ENCODE peak calls at places on chromosomes 13 and 19, in five cellular contexts. N is fibroblast of pulmonary artery, I is GM20000, S is Calu3, C is body of pancreas. O is an unnamed sample.

GRCh38 chr19:46021531-46022041 is 1.3 kb downstream of the PGLYRP1 start:
- DNase-seq in C (peak), S (no peak), I (no peak), N (no peak), O (no peak)

GRCh38 chr19:49553451-49554271 is 25.9 kb downstream of the RCN3 start:
- DNase-seq in N (peak), I (no peak), S (no peak), C (peak), O (no peak)

GRCh38 chr13:79392882-79393563 is 13.0 kb downstream of the RBM26 start:
- DNase-seq in C (no peak), S (no peak), I (no peak), N (no peak), O (no peak)

GRCh38 chr19:18223860-18224524 is 2.2 kb downstream of the PDE4C start:
- DNase-seq in N (no peak), I (peak), C (peak), S (peak), O (no peak)

GRCh38 chr13:95155504-95155903 is 145.7 kb downstream of the ABCC4 start:
- DNase-seq in I (no peak), N (no peak), S (no peak), C (no peak), O (no peak)

GRCh38 chr13:60150538-60150937 is 13.2 kb downstream of the DIAPH3 start:
- DNase-seq in S (no peak), C (no peak), N (no peak), I (no peak), O (no peak)

GRCh38 chr19:46955114-46955812 is 64.4 kb upstream of the NPAS1 start:
- DNase-seq in N (peak), C (no peak), I (peak), S (no peak), O (no peak)

GRCh38 chr13:40172878-40173277 is 493.6 kb downstream of the FOXO1 start:
- DNase-seq in I (no peak), C (no peak), N (no peak), S (no peak), O (no peak)

GRCh38 chr13:96848275-96848674 is 146.0 kb downstream of the OXGR1 start:
- DNase-seq in C (no peak), S (no peak), N (no peak), I (no peak), O (no peak)

GRCh38 chr13:52809310-52809769 is 39.1 kb downstream of the PCDH8 start:
- DNase-seq in I (peak), S (peak), C (peak), N (peak), O (peak)

GRCh38 chr19:37654525-37654832 is 786 bp downstream of the ZFP30 start:
- DNase-seq in C (no peak), I (no peak), N (peak), S (no peak), O (no peak)

GRCh38 chr19:8877854-8878705 is 45.9 kb downstream of the MBD3L1 start:
- DNase-seq in C (no peak), I (no peak), S (no peak), N (no peak), O (no peak)

GRCh38 chr13:74825170-74825948 is 656.6 kb downstream of the TBC1D4 start:
- DNase-seq in C (no peak), I (no peak), S (no peak), N (peak), O (no peak)

GRCh38 chr19:58356236-58356970 is 3.1 kb upstream of the A1BG start:
- DNase-seq in N (peak), I (no peak), C (no peak), S (no peak), O (no peak)

GRCh38 chr19:32817252-32817912 is 52.2 kb downstream of the SLC7A9 start:
- DNase-seq in S (no peak), I (no peak), N (no peak), C (no peak), O (no peak)

GRCh38 chr13:114311908-114312307 is 2.4 kb upstream of the CHAMP1 start:
- DNase-seq in S (no peak), I (no peak), N (no peak), C (no peak), O (no peak)

GRCh38 chr19:4508698-4509097 is 9.6 kb downstream of the PLIN4 start:
- DNase-seq in I (no peak), N (no peak), S (no peak), C (no peak), O (no peak)

GRCh38 chr19:37484406-37485115 is 15.4 kb downstream of the ZNF570 start:
- DNase-seq in C (no peak), I (no peak), S (no peak), N (no peak), O (no peak)

GRCh38 chr13:54373211-54373610 is 1344.6 kb downstream of the OLFM4 start:
- DNase-seq in I (no peak), N (no peak), C (no peak), S (no peak), O (no peak)

DNA sequence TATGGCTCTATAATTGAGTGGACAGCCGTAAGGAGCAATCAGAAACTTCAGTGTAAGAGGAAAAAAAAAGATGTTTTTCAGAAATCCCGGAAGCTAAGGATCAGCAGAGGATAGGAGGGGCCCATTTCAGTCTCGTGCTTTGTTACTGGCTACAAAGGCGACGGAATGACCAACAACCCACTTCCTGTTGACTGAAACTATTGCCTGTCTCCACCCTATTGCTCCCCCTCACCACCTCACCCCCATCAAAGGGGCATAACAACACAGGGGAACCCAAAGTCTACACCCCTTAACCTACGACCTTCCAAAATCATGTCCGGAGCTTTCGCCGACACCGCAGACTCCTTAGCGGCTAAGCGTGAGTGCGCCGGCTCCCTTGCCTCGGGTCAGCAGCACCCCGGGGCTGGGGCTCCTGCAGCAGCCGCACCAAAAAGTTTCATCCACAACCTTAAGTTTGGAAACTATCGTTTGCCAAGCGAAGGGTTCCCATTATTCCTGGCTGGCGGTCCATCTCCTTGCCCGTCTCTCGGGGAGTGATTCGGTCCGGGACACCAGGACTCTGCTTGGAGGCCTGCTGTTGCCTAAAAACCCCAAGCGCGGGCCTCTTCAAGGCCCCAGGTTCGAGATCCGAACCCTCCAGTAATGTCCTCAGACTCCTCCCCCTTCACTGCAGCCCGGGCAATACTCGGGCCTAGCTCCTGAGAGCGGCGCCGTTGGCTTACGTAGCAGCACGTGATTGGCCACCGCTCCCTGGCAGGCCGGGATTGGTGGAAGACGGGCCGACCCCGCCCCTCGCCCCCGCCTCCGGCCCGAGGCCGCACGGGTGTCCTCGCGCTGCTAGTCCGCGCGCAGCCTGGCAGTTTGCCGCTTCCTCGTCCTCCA is at the start of gene TPP2:
- DNase-seq in N (peak), S (peak), I (peak), C (peak), O (peak)
- TF ChIP-seq CTCF in N (no peak), S (no peak), I (no peak), C (no peak), O (no peak)

DNA sequence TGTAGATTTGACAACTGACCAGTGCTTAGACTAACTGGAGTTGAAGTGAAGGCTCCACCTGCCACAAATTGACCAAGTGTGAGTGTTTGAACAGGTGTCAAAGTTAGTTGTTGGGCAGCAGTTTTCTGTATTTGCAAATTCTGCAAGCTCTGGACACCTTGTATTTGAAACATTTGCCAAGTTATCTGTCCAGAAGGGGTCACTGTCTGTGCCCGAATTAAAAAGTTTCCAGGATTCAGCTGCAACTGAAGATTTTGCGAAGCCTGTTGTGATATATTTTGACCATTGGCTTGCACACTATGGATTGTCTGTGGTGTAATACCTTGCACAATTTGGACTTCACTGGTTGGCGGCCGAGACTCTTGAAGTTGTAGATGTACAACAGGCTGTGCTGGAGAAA is 1690.7 kb downstream of the SLITRK5 start:
- DNase-seq in C (no peak), I (no peak), N (peak), S (no peak), O (no peak)
- TF ChIP-seq CTCF in C (no peak), I (no peak), N (peak), S (no peak), O (no peak)

GRCh38 chr13:32029684-32030083 is 1.9 kb upstream of the FRY start:
- DNase-seq in C (no peak), S (no peak), I (no peak), N (no peak), O (no peak)
- TF ChIP-seq CTCF in C (no peak), S (no peak), I (no peak), N (no peak), O (no peak)

DNA sequence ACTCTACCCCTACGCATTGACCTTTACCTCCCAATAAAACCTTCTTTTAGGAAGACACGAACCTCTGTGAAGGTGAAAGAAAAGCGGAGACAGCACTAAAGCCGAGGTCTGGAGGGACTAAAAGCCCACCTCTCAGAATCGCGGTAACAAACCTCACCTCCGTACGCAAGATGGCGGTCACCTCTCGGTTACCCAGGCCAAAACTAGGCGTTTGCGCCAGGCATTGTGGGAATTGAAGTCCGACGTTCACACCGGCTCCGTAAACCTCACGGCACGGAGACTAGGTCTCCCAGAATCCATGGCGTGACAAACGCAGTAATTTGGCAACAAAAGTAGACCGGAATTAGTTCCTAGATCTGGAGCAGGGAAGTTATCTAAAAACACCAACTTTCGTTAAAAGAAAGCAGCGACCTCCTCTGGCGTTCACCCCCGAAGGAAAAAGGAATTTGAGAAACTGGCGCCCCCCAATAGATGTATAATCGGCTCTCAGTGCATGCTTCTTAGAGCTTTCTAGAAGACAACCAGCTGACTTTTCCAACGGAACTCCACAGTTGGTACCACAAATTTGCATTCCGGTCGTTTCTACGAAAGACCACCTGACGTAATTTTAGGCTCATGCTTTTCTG is at the start of gene N4BP2L2:
- DNase-seq in I (peak), C (peak), N (peak), S (peak), O (peak)
- TF ChIP-seq CTCF in I (no peak), C (peak), N (peak), S (no peak), O (peak)

GRCh38 chr13:31201341-31202024 is 1.7 kb downstream of the B3GLCT start:
- DNase-seq in S (no peak), I (no peak), N (peak), C (peak), O (no peak)

GRCh38 chr13:31199849-31200635 is at the start of gene B3GLCT:
- DNase-seq in C (peak), S (peak), N (peak), I (peak), O (peak)

GRCh38 chr13:31198524-31198923 is 1.3 kb upstream of the B3GLCT start:
- DNase-seq in S (no peak), C (no peak), N (peak), I (no peak), O (no peak)

GRCh38 chr13:31200636-31200970 is 828 bp downstream of the B3GLCT start:
- DNase-seq in S (peak), N (no peak), C (peak), I (no peak), O (peak)

GRCh38 chr13:31199527-31199848 is 287 bp upstream of the B3GLCT start:
- DNase-seq in C (no peak), I (no peak), N (no peak), S (no peak), O (no peak)
- TF ChIP-seq CTCF in C (no peak), I (no peak), N (no peak), S (no peak), O (no peak)

DNA sequence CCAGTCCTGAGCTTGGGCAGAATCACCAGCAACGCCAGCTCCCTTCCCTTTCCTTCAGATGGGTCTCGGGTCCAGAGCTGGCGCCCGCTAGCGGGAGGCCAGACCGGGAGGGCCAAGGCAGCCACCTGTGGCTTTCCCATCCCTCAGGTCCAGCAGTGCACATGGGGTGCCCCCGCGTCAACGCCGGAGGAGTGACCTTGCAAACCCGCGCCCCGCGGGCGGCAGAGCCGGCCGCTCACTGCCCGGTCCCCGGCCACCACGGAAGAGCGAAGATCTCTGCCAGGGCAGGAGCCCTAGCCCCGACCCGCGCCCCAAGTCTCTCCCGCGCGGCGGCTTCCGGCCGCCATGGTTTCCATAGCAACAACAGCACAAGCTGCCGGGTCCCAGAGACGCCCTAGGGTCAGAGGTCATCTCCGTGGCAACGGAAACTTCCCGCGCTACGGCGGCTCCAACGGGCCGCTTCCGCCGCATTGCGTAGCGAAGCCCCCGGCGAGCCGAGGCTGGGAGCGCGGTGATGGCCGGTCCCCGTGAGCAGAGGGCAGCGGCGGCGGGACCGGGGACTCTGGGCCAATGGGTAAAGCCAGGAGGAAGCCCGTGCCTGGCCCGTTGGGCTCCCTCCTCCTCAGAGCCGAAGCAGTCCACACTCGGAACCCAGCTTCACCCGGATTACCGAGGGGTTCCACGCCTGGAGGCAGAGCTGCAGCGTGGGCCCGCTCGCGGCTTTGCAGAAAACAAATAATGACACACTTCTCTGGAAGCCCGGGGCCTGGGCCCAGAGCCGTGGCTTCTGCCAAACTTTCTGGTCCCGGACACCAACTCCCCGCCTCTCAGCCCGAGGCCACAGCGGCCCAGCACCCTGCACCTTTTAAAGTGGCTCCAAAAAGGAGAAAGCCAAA is 7.4 kb downstream of the FGF14 start:
- DNase-seq in N (peak), I (peak), C (peak), S (peak), O (peak)
- TF ChIP-seq CTCF in N (no peak), I (peak), C (peak), S (no peak), O (peak)

GRCh38 chr19:39409886-39410619 is 2.4 kb upstream of the PLEKHG2 start:
- DNase-seq in N (peak), C (peak), I (peak), S (peak), O (no peak)
- TF ChIP-seq CTCF in N (no peak), C (peak), I (no peak), S (no peak), O (peak)